ENCODE peak calls at places on chromosomes 5 and 9, in ten cellular contexts. One of them, this sample, is unnamed.

GRCh38 chr9:125525846-125526619 is 181.0 kb downstream of the MAPKAP1 start:
- DNase-seq in neural progenitor cell: no peak
- DNase-seq in epithelial cell of esophagus: no peak
- DNase-seq in psoas muscle: no peak
- DNase-seq in lower lobe of right lung: no peak
- DNase-seq in GM12865: no peak
- DNase-seq in IMR-90: peak; percentile 89
- DNase-seq in coronary artery: no peak
- DNase-seq in cardiac fibroblast: peak; percentile 79
- DNase-seq in HCT116: no peak
- DNase-seq in this sample: no peak

GRCh38 chr5:168881427-168882149 is 302.4 kb upstream of the PANK3 start:
- DNase-seq in coronary artery: no peak
- DNase-seq in epithelial cell of esophagus: peak; percentile 1
- DNase-seq in IMR-90: no peak
- DNase-seq in lower lobe of right lung: no peak
- DNase-seq in cardiac fibroblast: peak; percentile 53
- DNase-seq in neural progenitor cell: peak; percentile 73
- DNase-seq in HCT116: no peak
- DNase-seq in GM12865: peak; percentile 36
- DNase-seq in psoas muscle: no peak
- DNase-seq in this sample: no peak

GRCh38 chr5:103624748-103625147 is 62.2 kb upstream of the NUDT12 start:
- DNase-seq in lower lobe of right lung: no peak
- DNase-seq in IMR-90: peak; percentile 8
- DNase-seq in neural progenitor cell: no peak
- DNase-seq in HCT116: no peak
- DNase-seq in coronary artery: no peak
- DNase-seq in psoas muscle: no peak
- DNase-seq in epithelial cell of esophagus: peak; percentile 30
- DNase-seq in GM12865: no peak
- DNase-seq in cardiac fibroblast: peak; percentile 50
- DNase-seq in this sample: no peak

GRCh38 chr9:1125741-1126140 is 75.6 kb downstream of the DMRT2 start:
- DNase-seq in epithelial cell of esophagus: peak; percentile 84
- DNase-seq in lower lobe of right lung: no peak
- DNase-seq in psoas muscle: no peak
- DNase-seq in IMR-90: peak; percentile 11
- DNase-seq in coronary artery: no peak
- DNase-seq in neural progenitor cell: no peak
- DNase-seq in HCT116: no peak
- DNase-seq in cardiac fibroblast: no peak
- DNase-seq in GM12865: no peak
- DNase-seq in this sample: no peak

GRCh38 chr5:69212022-69212421 is 22.6 kb downstream of the CENPH start:
- DNase-seq in HCT116: no peak
- DNase-seq in psoas muscle: no peak
- DNase-seq in IMR-90: no peak
- DNase-seq in neural progenitor cell: no peak
- DNase-seq in coronary artery: no peak
- DNase-seq in lower lobe of right lung: no peak
- DNase-seq in GM12865: peak; percentile 24
- DNase-seq in epithelial cell of esophagus: no peak
- DNase-seq in cardiac fibroblast: no peak
- DNase-seq in this sample: no peak

GRCh38 chr5:113118765-113119164 is 142.2 kb downstream of the DCP2 start:
- DNase-seq in epithelial cell of esophagus: no peak
- DNase-seq in HCT116: no peak
- DNase-seq in psoas muscle: no peak
- DNase-seq in neural progenitor cell: no peak
- DNase-seq in GM12865: no peak
- DNase-seq in cardiac fibroblast: no peak
- DNase-seq in coronary artery: no peak
- DNase-seq in lower lobe of right lung: no peak
- DNase-seq in IMR-90: no peak
- DNase-seq in this sample: no peak

GRCh38 chr9:133141833-133142594 is 21.0 kb upstream of the RALGDS start:
- DNase-seq in epithelial cell of esophagus: no peak
- DNase-seq in psoas muscle: no peak
- DNase-seq in IMR-90: no peak
- DNase-seq in neural progenitor cell: no peak
- DNase-seq in HCT116: no peak
- DNase-seq in GM12865: peak; percentile 87
- DNase-seq in coronary artery: no peak
- DNase-seq in lower lobe of right lung: peak; percentile 79
- DNase-seq in cardiac fibroblast: no peak
- DNase-seq in this sample: peak; percentile 73

GRCh38 chr9:95003694-95004451 is 277.4 kb downstream of the AOPEP start:
- DNase-seq in epithelial cell of esophagus: peak; percentile 61
- DNase-seq in HCT116: no peak
- DNase-seq in coronary artery: no peak
- DNase-seq in lower lobe of right lung: peak; percentile 71
- DNase-seq in cardiac fibroblast: peak; percentile 69
- DNase-seq in neural progenitor cell: peak; percentile 66
- DNase-seq in IMR-90: peak; percentile 53
- DNase-seq in GM12865: peak; percentile 34
- DNase-seq in psoas muscle: peak; percentile 63
- DNase-seq in this sample: peak; percentile 52

GRCh38 chr5:88687253-88687955 is 195.6 kb downstream of the MEF2C start:
- DNase-seq in psoas muscle: no peak
- DNase-seq in cardiac fibroblast: no peak
- DNase-seq in IMR-90: no peak
- DNase-seq in coronary artery: no peak
- DNase-seq in GM12865: no peak
- DNase-seq in epithelial cell of esophagus: no peak
- DNase-seq in lower lobe of right lung: no peak
- DNase-seq in HCT116: no peak
- DNase-seq in neural progenitor cell: no peak
- DNase-seq in this sample: no peak

GRCh38 chr9:69293186-69293585 is 31.8 kb upstream of the ENTREP1 start:
- DNase-seq in cardiac fibroblast: no peak
- DNase-seq in lower lobe of right lung: no peak
- DNase-seq in IMR-90: no peak
- DNase-seq in coronary artery: no peak
- DNase-seq in GM12865: no peak
- DNase-seq in psoas muscle: no peak
- DNase-seq in neural progenitor cell: no peak
- DNase-seq in HCT116: no peak
- DNase-seq in epithelial cell of esophagus: peak; percentile 24
- DNase-seq in this sample: no peak

DNA sequence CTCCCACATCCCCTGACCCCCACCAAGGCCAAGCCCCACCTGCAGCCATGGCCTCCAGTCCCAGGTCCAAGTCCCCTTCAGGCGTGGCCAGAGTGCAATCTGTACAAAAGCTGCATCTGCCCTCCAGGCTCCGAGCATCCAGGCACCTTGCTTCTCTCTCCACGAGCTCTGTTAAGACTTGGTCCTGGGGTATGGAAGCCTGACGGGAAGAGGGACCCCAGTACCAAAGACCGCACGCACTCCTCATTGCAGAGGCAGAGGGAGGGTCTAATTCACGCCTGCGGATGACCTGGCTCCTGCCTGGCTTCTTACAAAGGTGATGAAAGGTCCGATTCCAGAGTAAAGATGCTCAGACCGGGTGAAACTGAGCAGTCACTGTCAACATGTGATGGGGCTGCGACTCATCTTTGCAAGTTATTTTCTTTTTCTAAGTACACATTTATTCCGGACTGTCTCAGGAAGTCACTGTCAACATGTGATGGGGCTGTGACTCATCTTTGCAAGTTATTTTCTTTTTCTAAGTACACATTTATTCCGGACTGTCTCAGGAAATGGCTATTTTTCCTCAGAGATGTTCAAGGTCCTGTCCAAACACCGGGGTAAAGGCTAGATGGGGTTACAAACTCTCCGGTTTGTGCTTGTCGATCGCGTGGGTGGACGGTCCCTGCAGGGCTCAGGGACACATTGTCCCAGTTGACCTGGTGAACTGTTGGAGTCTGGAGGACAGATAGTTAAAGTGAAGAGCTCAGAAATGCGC is 252.0 kb upstream of the IRX4 start:
- DNase-seq in lower lobe of right lung: no peak
- DNase-seq in cardiac fibroblast: peak; percentile 43
- DNase-seq in HCT116: no peak
- DNase-seq in epithelial cell of esophagus: peak; percentile 2
- DNase-seq in neural progenitor cell: no peak
- DNase-seq in psoas muscle: no peak
- DNase-seq in coronary artery: peak; percentile 31
- DNase-seq in IMR-90: no peak
- DNase-seq in GM12865: no peak
- DNase-seq in this sample: no peak
- H3K4me3 ChIP-seq in lower lobe of right lung: no peak overlapping the region
- H3K4me3 ChIP-seq in cardiac fibroblast: no peak overlapping the region
- H3K4me3 ChIP-seq in HCT116: no peak overlapping the region
- H3K4me3 ChIP-seq in epithelial cell of esophagus: no peak overlapping the region
- H3K4me3 ChIP-seq in neural progenitor cell: no peak overlapping the region
- H3K4me3 ChIP-seq in psoas muscle: no peak overlapping the region
- H3K4me3 ChIP-seq in coronary artery: peak overlapping the region; percentile 30
- H3K4me3 ChIP-seq in IMR-90: no peak overlapping the region
- H3K4me3 ChIP-seq in GM12865: no peak overlapping the region
- H3K4me3 ChIP-seq in this sample: no peak overlapping the region

GRCh38 chr5:20570486-20570885 is 582.5 kb upstream of the CDH18 start:
- DNase-seq in GM12865: no peak
- DNase-seq in neural progenitor cell: no peak
- DNase-seq in lower lobe of right lung: no peak
- DNase-seq in cardiac fibroblast: no peak
- DNase-seq in epithelial cell of esophagus: peak; percentile 64
- DNase-seq in IMR-90: no peak
- DNase-seq in HCT116: no peak
- DNase-seq in psoas muscle: no peak
- DNase-seq in coronary artery: no peak
- DNase-seq in this sample: no peak

GRCh38 chr5:20574576-20574975 is 586.6 kb upstream of the CDH18 start:
- DNase-seq in GM12865: no peak
- DNase-seq in neural progenitor cell: no peak
- DNase-seq in IMR-90: no peak
- DNase-seq in epithelial cell of esophagus: no peak
- DNase-seq in psoas muscle: no peak
- DNase-seq in coronary artery: no peak
- DNase-seq in lower lobe of right lung: no peak
- DNase-seq in HCT116: no peak
- DNase-seq in cardiac fibroblast: no peak
- DNase-seq in this sample: no peak

GRCh38 chr5:20575515-20575914 is 587.5 kb upstream of the CDH18 start:
- DNase-seq in IMR-90: no peak
- DNase-seq in HCT116: no peak
- DNase-seq in psoas muscle: no peak
- DNase-seq in epithelial cell of esophagus: peak; percentile 5
- DNase-seq in lower lobe of right lung: no peak
- DNase-seq in coronary artery: no peak
- DNase-seq in neural progenitor cell: peak; percentile 24
- DNase-seq in GM12865: no peak
- DNase-seq in cardiac fibroblast: no peak
- DNase-seq in this sample: no peak

GRCh38 chr5:20572560-20572959 is 584.6 kb upstream of the CDH18 start:
- DNase-seq in lower lobe of right lung: no peak
- DNase-seq in GM12865: no peak
- DNase-seq in cardiac fibroblast: peak; percentile 76
- DNase-seq in IMR-90: peak; percentile 15
- DNase-seq in coronary artery: no peak
- DNase-seq in neural progenitor cell: peak; percentile 5
- DNase-seq in HCT116: no peak
- DNase-seq in psoas muscle: no peak
- DNase-seq in epithelial cell of esophagus: peak; percentile 79
- DNase-seq in this sample: no peak
- TF ChIP-seq CTCF in lower lobe of right lung: no peak
- TF ChIP-seq CTCF in GM12865: no peak
- TF ChIP-seq CTCF in cardiac fibroblast: peak; percentile 11
- TF ChIP-seq CTCF in IMR-90: no peak
- TF ChIP-seq CTCF in coronary artery: no peak
- TF ChIP-seq CTCF in neural progenitor cell: peak; percentile 10
- TF ChIP-seq CTCF in HCT116: no peak
- TF ChIP-seq CTCF in psoas muscle: no peak
- TF ChIP-seq CTCF in epithelial cell of esophagus: peak; percentile 3
- TF ChIP-seq CTCF in this sample: no peak

GRCh38 chr5:177351392-177352329 is at the start of gene LMAN2:
- DNase-seq in cardiac fibroblast: peak; percentile 97
- DNase-seq in GM12865: peak; percentile 98
- DNase-seq in HCT116: peak; percentile 93
- DNase-seq in coronary artery: peak; percentile 94
- DNase-seq in neural progenitor cell: peak; percentile 96
- DNase-seq in epithelial cell of esophagus: peak; percentile 96
- DNase-seq in psoas muscle: peak; percentile 91
- DNase-seq in lower lobe of right lung: peak; percentile 94
- DNase-seq in IMR-90: peak; percentile 96
- DNase-seq in this sample: peak; percentile 96

GRCh38 chr5:177350776-177351391 is 584 bp downstream of the LMAN2 start:
- DNase-seq in lower lobe of right lung: peak; percentile 44
- DNase-seq in IMR-90: no peak
- DNase-seq in neural progenitor cell: no peak
- DNase-seq in epithelial cell of esophagus: no peak
- DNase-seq in GM12865: peak; percentile 36
- DNase-seq in cardiac fibroblast: no peak
- DNase-seq in coronary artery: no peak
- DNase-seq in psoas muscle: no peak
- DNase-seq in HCT116: no peak
- DNase-seq in this sample: no peak

GRCh38 chr5:177349762-177350161 is 1.7 kb downstream of the LMAN2 start:
- DNase-seq in psoas muscle: no peak
- DNase-seq in coronary artery: no peak
- DNase-seq in cardiac fibroblast: no peak
- DNase-seq in IMR-90: no peak
- DNase-seq in GM12865: no peak
- DNase-seq in epithelial cell of esophagus: no peak
- DNase-seq in HCT116: no peak
- DNase-seq in neural progenitor cell: no peak
- DNase-seq in lower lobe of right lung: no peak
- DNase-seq in this sample: no peak

GRCh38 chr5:177347699-177348098 is 3.8 kb downstream of the LMAN2 start:
- DNase-seq in lower lobe of right lung: peak; percentile 4
- DNase-seq in GM12865: no peak
- DNase-seq in cardiac fibroblast: no peak
- DNase-seq in HCT116: no peak
- DNase-seq in psoas muscle: no peak
- DNase-seq in epithelial cell of esophagus: no peak
- DNase-seq in neural progenitor cell: no peak
- DNase-seq in coronary artery: no peak
- DNase-seq in IMR-90: no peak
- DNase-seq in this sample: no peak

GRCh38 chr5:177349362-177349647 is 2.2 kb downstream of the LMAN2 start:
- DNase-seq in neural progenitor cell: no peak
- DNase-seq in cardiac fibroblast: no peak
- DNase-seq in coronary artery: no peak
- DNase-seq in HCT116: no peak
- DNase-seq in epithelial cell of esophagus: no peak
- DNase-seq in psoas muscle: no peak
- DNase-seq in lower lobe of right lung: no peak
- DNase-seq in GM12865: no peak
- DNase-seq in IMR-90: no peak
- DNase-seq in this sample: no peak
- H3K4me3 ChIP-seq in neural progenitor cell: no peak overlapping the region
- H3K4me3 ChIP-seq in cardiac fibroblast: no peak overlapping the region
- H3K4me3 ChIP-seq in coronary artery: no peak overlapping the region
- H3K4me3 ChIP-seq in HCT116: no peak overlapping the region
- H3K4me3 ChIP-seq in epithelial cell of esophagus: no peak overlapping the region
- H3K4me3 ChIP-seq in psoas muscle: peak overlapping the region; percentile 4
- H3K4me3 ChIP-seq in lower lobe of right lung: no peak overlapping the region
- H3K4me3 ChIP-seq in GM12865: no peak overlapping the region
- H3K4me3 ChIP-seq in IMR-90: no peak overlapping the region
- H3K4me3 ChIP-seq in this sample: peak overlapping the region; percentile 8

GRCh38 chr5:122492675-122493074 is 180.6 kb downstream of the SNCAIP start:
- DNase-seq in psoas muscle: no peak
- DNase-seq in coronary artery: no peak
- DNase-seq in GM12865: peak; percentile 24
- DNase-seq in HCT116: peak; percentile 24
- DNase-seq in cardiac fibroblast: peak; percentile 31
- DNase-seq in neural progenitor cell: peak; percentile 24
- DNase-seq in IMR-90: no peak
- DNase-seq in lower lobe of right lung: no peak
- DNase-seq in epithelial cell of esophagus: peak; percentile 30
- DNase-seq in this sample: no peak
- TF ChIP-seq CTCF in psoas muscle: no peak
- TF ChIP-seq CTCF in coronary artery: no peak
- TF ChIP-seq CTCF in GM12865: peak; percentile 16
- TF ChIP-seq CTCF in HCT116: peak; percentile 49
- TF ChIP-seq CTCF in cardiac fibroblast: peak; percentile 13
- TF ChIP-seq CTCF in neural progenitor cell: peak; percentile 40
- TF ChIP-seq CTCF in IMR-90: peak; percentile 34
- TF ChIP-seq CTCF in lower lobe of right lung: peak; percentile 22
- TF ChIP-seq CTCF in epithelial cell of esophagus: peak; percentile 22
- TF ChIP-seq CTCF in this sample: peak; percentile 47